ENCODE peak calls at places on chromosome 18, in four cellular contexts. H, F, Q and N are unnamed samples.

GRCh38 chr18:67310826-67311225 is 205.7 kb downstream of the DSEL start:
- DNase-seq in H (no peak), F (no peak), Q (no peak), N (no peak)

GRCh38 chr18:31042391-31043181 is at the start of gene DSC3:
- DNase-seq in H (no peak), F (no peak), Q (no peak), N (peak; percentile 71)

GRCh38 chr18:75854174-75854573 is 426.7 kb upstream of the SMIM21 start:
- DNase-seq in H (peak; percentile 17), F (no peak), Q (peak; percentile 3), N (peak; percentile 74)

GRCh38 chr18:845152-845819 is 33.2 kb upstream of the YES1 start:
- DNase-seq in H (no peak), F (no peak), Q (peak; percentile 70), N (no peak)

GRCh38 chr18:38301621-38302020 is 736.0 kb upstream of the CELF4 start:
- DNase-seq in H (no peak), F (no peak), Q (no peak), N (no peak)

GRCh38 chr18:68454511-68455228 is 260.2 kb downstream of the TMX3 start:
- DNase-seq in H (no peak), F (no peak), Q (no peak), N (no peak)

GRCh38 chr18:45993441-45993840 is 26.3 kb upstream of the EPG5 start:
- DNase-seq in H (no peak), F (no peak), Q (no peak), N (no peak)

GRCh38 chr18:413263-413662 is 87.2 kb downstream of the COLEC12 start:
- DNase-seq in H (no peak), F (no peak), Q (no peak), N (no peak)

GRCh38 chr18:49476664-49477411 is 10.2 kb downstream of the C18orf32 start:
- DNase-seq in H (no peak), F (no peak), Q (no peak), N (no peak)

GRCh38 chr18:36592282-36592681 is 236.5 kb downstream of the TPGS2 start:
- DNase-seq in H (no peak), F (no peak), Q (no peak), N (no peak)

GRCh38 chr18:3773303-3773702 is 323.3 kb downstream of the TGIF1 start:
- DNase-seq in H (no peak), F (no peak), Q (no peak), N (no peak)

GRCh38 chr18:54327818-54328217 is 29.8 kb downstream of the STARD6 start:
- DNase-seq in H (no peak), F (no peak), Q (no peak), N (no peak)

GRCh38 chr18:47901624-47902362 is 28.7 kb downstream of the SMAD2 start:
- DNase-seq in H (no peak), F (peak; percentile 61), Q (no peak), N (no peak)

GRCh38 chr18:76518543-76519155 is 23.6 kb upstream of the ZNF516 start:
- DNase-seq in H (no peak), F (no peak), Q (no peak), N (peak; percentile 74)

GRCh38 chr18:49563130-49563540 is 1.3 kb downstream of the LIPG start:
- DNase-seq in H (no peak), F (no peak), Q (no peak), N (no peak)

GRCh38 chr18:48186084-48186798 is 222.9 kb downstream of the ZBTB7C start:
- DNase-seq in H (no peak), F (no peak), Q (no peak), N (no peak)

GRCh38 chr18:23487738-23488625 is 15.3 kb upstream of the RMC1 start:
- DNase-seq in H (peak; percentile 73), F (peak; percentile 62), Q (peak; percentile 60), N (no peak)
- TF ChIP-seq ESRRA in H (peak; percentile 26), F (no peak), Q (no peak), N (no peak)

GRCh38 chr18:23855721-23856120 is 158.8 kb upstream of the TTC39C start:
- DNase-seq in H (no peak), F (no peak), Q (no peak), N (no peak)

GRCh38 chr18:23851470-23852002 is 162.3 kb downstream of the LAMA3 start:
- DNase-seq in H (no peak), F (no peak), Q (no peak), N (no peak)

GRCh38 chr18:23853448-23854210 is 160.9 kb upstream of the TTC39C start:
- DNase-seq in H (no peak), F (no peak), Q (no peak), N (no peak)

GRCh38 chr18:23850215-23850614 is 161.0 kb downstream of the LAMA3 start:
- DNase-seq in H (no peak), F (no peak), Q (no peak), N (no peak)

DNA sequence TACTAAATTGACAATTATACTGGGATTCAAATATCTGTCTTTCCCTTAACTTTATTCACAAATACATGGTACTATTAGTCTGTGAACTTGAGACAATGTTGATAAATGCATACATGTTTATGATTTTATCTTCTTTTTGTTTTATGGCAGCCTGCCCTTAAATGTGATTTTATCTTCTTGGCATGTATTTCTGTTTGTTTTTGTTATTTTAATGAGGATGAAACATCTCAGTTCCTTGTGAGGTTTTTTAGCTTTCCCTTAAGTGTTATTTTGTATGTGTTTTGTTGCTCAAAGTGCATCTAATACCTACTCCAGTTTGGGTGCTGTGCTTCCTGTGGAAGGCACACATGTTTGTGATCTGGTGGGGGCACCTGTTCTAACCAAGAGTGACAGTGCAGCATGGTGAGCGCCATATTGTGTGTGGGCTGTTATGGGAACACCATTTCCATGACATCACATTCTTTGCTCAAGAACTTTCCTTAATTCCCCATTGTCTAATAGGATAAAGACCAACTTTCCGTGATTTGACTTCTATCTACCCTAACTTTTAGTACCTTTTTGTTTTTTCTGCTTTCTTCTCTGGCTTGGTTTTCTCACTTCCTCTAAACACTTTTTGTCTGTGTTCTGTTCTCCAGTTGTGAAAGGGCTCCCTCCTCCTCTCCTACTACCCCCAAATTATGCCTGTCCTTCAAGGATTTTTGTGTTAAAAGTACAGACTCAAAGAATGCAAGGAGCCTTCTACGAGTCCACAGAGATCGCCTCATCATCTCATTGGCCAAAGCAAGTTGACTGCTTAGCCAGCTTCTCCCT is 162.1 kb upstream of the TTC39C start:
- DNase-seq in H (no peak), F (no peak), Q (no peak), N (no peak)
- TF ChIP-seq CBFB in H (no peak), F (no peak), Q (no peak), N (no peak)

DNA sequence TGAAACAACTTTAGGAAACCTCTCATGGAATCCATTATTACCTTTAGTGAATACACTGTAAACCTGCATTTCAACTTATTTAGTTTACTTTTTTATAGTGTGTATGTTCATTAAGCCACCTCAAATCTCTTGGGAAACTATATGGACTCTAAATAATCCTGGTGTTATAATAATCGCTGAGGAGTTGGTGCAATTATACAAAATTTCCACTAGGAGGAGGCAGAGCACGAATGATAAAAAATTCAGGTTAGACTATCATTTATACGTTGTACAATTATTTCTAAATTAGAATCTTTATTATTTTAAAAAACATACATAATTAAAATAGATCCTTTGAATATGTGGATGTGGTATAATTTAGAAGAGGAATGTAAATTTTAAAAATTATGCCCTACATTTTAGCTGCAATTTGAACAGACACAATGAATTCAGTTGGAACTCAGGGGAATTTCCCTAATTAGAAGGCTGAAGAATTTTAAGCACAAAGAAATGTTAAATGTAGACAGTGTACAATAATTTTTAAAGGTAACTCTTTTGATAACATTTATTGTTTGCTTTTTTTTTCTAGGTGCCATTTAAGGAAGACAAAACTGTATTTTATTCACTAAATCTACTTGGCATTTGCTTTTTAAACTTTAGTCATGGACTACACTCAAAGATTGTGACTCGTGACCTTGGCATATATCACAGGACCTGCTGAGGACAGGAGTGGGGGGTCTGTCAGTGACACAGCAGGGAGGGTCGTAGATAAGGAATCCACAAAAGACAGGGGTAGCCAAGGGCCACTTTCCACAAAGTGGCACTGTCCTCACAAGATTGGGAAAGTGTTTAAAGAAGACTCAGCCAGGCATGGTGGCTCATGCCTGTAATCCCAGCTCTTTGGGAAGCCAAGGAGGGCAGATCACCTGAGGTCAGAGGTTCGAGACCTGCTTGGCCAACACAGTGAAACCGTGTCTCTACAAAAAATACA is 45.5 kb downstream of the RAB12 start:
- DNase-seq in H (peak; percentile 56), F (no peak), Q (no peak), N (no peak)
- TF ChIP-seq ESRRA in H (no peak), F (no peak), Q (no peak), N (no peak)

GRCh38 chr18:12076424-12077140 is 17.1 kb upstream of the ANKRD62 start:
- DNase-seq in H (peak; percentile 49), F (no peak), Q (no peak), N (peak; percentile 54)
- TF ChIP-seq CBFB in H (no peak), F (no peak), Q (no peak), N (no peak)

GRCh38 chr18:50656841-50657470 is 97.1 kb downstream of the MAPK4 start:
- DNase-seq in H (no peak), F (no peak), Q (no peak), N (no peak)
- TF ChIP-seq ESRRA in H (no peak), F (no peak), Q (no peak), N (no peak)

DNA sequence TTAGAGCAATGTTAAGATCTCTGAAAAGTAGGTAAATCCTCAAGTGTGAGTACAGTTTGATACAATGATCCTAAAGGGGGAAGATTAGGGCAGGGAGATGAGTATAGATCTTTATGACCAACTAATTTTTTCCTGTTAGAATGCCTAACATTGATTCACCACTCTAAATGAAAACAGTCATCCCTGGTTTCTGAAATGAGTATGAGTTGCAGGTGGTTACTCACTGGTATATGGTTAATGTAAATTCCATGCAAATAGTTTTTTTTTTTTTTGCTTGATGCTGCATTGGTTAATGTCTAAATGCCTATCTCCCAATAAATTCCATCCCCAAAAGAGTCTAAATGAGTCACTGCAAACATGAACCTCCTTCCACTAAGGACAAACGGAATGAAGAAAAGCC is 55.0 kb upstream of the SERPINB2 start:
- DNase-seq in H (no peak), F (no peak), Q (no peak), N (no peak)
- TF ChIP-seq CBFB in H (no peak), F (no peak), Q (no peak), N (no peak)

GRCh38 chr18:43665239-43665788 is 388.0 kb upstream of the SYT4 start:
- DNase-seq in H (no peak), F (no peak), Q (no peak), N (no peak)
- TF ChIP-seq ESRRA in H (no peak), F (no peak), Q (no peak), N (no peak)